ENCODE peak calls at places on chromosomes 6 and 20, in six cellular contexts. C is anterior cingulate cortex, X is K562, A is uterus, R is Caki2, E is retinal pigment epithelial cell. M is an unnamed sample.

GRCh38 chr6:29552512-29553051 is 7.0 kb downstream of the UBD start:
- DNase-seq in C (no peak), X (no peak), A (no peak), R (peak; percentile 33), E (peak; percentile 31), M (no peak)

GRCh38 chr6:14353263-14353662 is 235.7 kb downstream of the CD83 start:
- DNase-seq in C (no peak), X (no peak), A (no peak), R (no peak), E (no peak), M (no peak)

GRCh38 chr20:41462372-41463161 is 95.9 kb upstream of the EMILIN3 start:
- DNase-seq in C (no peak), X (no peak), A (no peak), R (no peak), E (no peak), M (no peak)

GRCh38 chr20:46572181-46572580 is 21.7 kb upstream of the OCSTAMP start:
- DNase-seq in C (peak; percentile 78), X (no peak), A (no peak), R (no peak), E (no peak), M (peak; percentile 90)

GRCh38 chr6:26022166-26022510 is 59.5 kb downstream of the TRIM38 start:
- DNase-seq in C (peak; percentile 26), X (peak; percentile 77), A (peak; percentile 84), R (peak; percentile 85), E (no peak), M (peak; percentile 66)

GRCh38 chr6:73231986-73232391 is 6.7 kb upstream of the KHDC1L start:
- DNase-seq in C (no peak), X (no peak), A (no peak), R (no peak), E (no peak), M (no peak)

GRCh38 chr6:168260385-168260987 is 59.1 kb downstream of the DACT2 start:
- DNase-seq in C (no peak), X (no peak), A (no peak), R (no peak), E (no peak), M (peak; percentile 51)

GRCh38 chr20:64142546-64142945 is 21.7 kb upstream of the MYT1 start:
- DNase-seq in C (no peak), X (no peak), A (no peak), R (no peak), E (no peak), M (no peak)

GRCh38 chr6:153044295-153044694 is 41.8 kb upstream of the MTRF1L start:
- DNase-seq in C (no peak), X (no peak), A (no peak), R (no peak), E (no peak), M (no peak)

M was measured in posterior cingulate gyrus.